ENCODE peak calls at places on chromosome 12, in nine cellular contexts. K, X, B, H, I, Y, Z, V and E are unnamed samples.
A peak's percentile ranks its signal among the peaks of the same experiment; 100 is the strongest.

GRCh38 chr12:111066744-111067437 is 146.5 kb upstream of the MYL2 start:
- DNase-seq in V (no peak), B (peak; percentile 8), Z (no peak), Y (no peak), I (no peak), X (no peak), K (no peak), H (no peak), E (no peak)

GRCh38 chr12:116122639-116123038 is 154.9 kb downstream of the MED13L start:
- DNase-seq in H (no peak), B (no peak), K (no peak), V (no peak), X (no peak), I (no peak), Z (no peak), Y (no peak), E (no peak)

GRCh38 chr12:131074221-131075083 is 120.7 kb downstream of the ADGRD1 start:
- DNase-seq in K (no peak), B (no peak), V (no peak), X (no peak), Z (no peak), H (no peak), Y (no peak), I (no peak), E (no peak)

GRCh38 chr12:113152835-113153814 is 3.6 kb downstream of the CFAP73 start:
- DNase-seq in Y (peak; percentile 76), X (no peak), K (peak; percentile 60), B (peak; percentile 81), H (peak; percentile 58), Z (peak; percentile 90), V (peak; percentile 10), I (peak; percentile 35), E (no peak)

GRCh38 chr12:96571101-96571862 is 81.9 kb downstream of the CFAP54 start:
- DNase-seq in X (no peak), B (no peak), Z (no peak), K (no peak), V (no peak), H (no peak), Y (no peak), I (no peak), E (peak; percentile 93)

GRCh38 chr12:105240233-105240632 is 4.3 kb upstream of the APPL2 start:
- DNase-seq in B (no peak), Y (no peak), I (no peak), K (no peak), X (no peak), H (no peak), Z (no peak), V (no peak), E (no peak)

GRCh38 chr12:5976711-5977110 is 31.7 kb upstream of the ANO2 start:
- DNase-seq in V (no peak), H (no peak), Z (no peak), B (no peak), X (no peak), I (no peak), K (no peak), Y (no peak), E (no peak)

GRCh38 chr12:63068857-63069442 is 82.1 kb downstream of the AVPR1A start:
- DNase-seq in B (peak; percentile 53), X (no peak), I (peak; percentile 74), Z (peak; percentile 8), Y (no peak), H (no peak), V (no peak), K (no peak), E (no peak)

GRCh38 chr12:108442077-108442476 is 73.0 kb upstream of the FICD start:
- DNase-seq in Z (no peak), Y (no peak), H (no peak), I (no peak), X (no peak), V (no peak), K (no peak), B (peak; percentile 96), E (no peak)

GRCh38 chr12:123990512-123990911 is 17.5 kb downstream of the ZNF664 start:
- DNase-seq in K (no peak), I (no peak), Y (no peak), V (no peak), Z (no peak), B (no peak), X (no peak), H (no peak), E (no peak)

GRCh38 chr12:31845613-31846321 is 113.4 kb upstream of the RESF1 start:
- DNase-seq in I (no peak), Z (no peak), V (no peak), B (no peak), K (no peak), X (no peak), H (no peak), Y (no peak), E (no peak)

GRCh38 chr12:32390572-32391219 is 8.7 kb upstream of the FGD4 start:
- DNase-seq in X (no peak), I (no peak), Y (no peak), B (peak; percentile 14), K (peak; percentile 5), V (no peak), H (no peak), Z (no peak), E (no peak)

GRCh38 chr12:12803186-12803585 is 10.0 kb upstream of the DDX47 start:
- DNase-seq in V (no peak), Z (peak; percentile 77), H (peak; percentile 30), Y (peak; percentile 19), B (peak; percentile 87), K (no peak), I (peak; percentile 68), X (no peak), E (no peak)

GRCh38 chr12:107612508-107612907 is 73.1 kb upstream of the PWP1 start:
- DNase-seq in Z (peak; percentile 15), K (no peak), H (no peak), I (no peak), X (no peak), V (no peak), Y (no peak), B (no peak), E (no peak)

GRCh38 chr12:32983968-32984367 is 87.4 kb upstream of the PKP2 start:
- DNase-seq in V (no peak), I (no peak), X (no peak), Y (no peak), B (peak; percentile 23), K (no peak), Z (no peak), H (no peak), E (no peak)

GRCh38 chr12:526089-526488 is 66.3 kb downstream of the B4GALNT3 start:
- DNase-seq in V (no peak), I (no peak), B (no peak), Z (no peak), H (no peak), X (no peak), K (no peak), Y (no peak), E (no peak)

GRCh38 chr12:52331039-52331438 is 9.8 kb upstream of the KRT83 start:
- DNase-seq in X (no peak), Z (no peak), K (no peak), I (no peak), H (no peak), B (no peak), V (no peak), Y (no peak), E (no peak)

GRCh38 chr12:121096199-121096798 is 36.4 kb upstream of the P2RX7 start:
- DNase-seq in I (no peak), V (no peak), Y (no peak), H (no peak), X (no peak), B (no peak), K (no peak), Z (no peak), E (no peak)